ENCODE peak calls at places on chromosomes 1 and 21, in five cellular contexts. H is K562, V is H1, T is neural progenitor cell, U is PC-3. G is an unnamed sample.

GRCh38 chr1:185360714-185361113 is 43.7 kb upstream of the IVNS1ABP start:
- DNase-seq in H (no peak), V (no peak), T (no peak), U (peak; percentile 37), G (peak; percentile 50)

GRCh38 chr1:214552174-214552608 is 789 bp upstream of the PTPN14 start:
- DNase-seq in H (no peak), V (peak; percentile 67), T (peak; percentile 75), U (peak; percentile 98), G (peak; percentile 64)

GRCh38 chr21:42672699-42673458 is 19.5 kb downstream of the PDE9A start:
- DNase-seq in H (no peak), V (no peak), T (peak; percentile 64), U (peak; percentile 90), G (peak; percentile 29)

GRCh38 chr1:92907949-92908684 is 53.1 kb downstream of the DIPK1A start:
- DNase-seq in H (no peak), V (no peak), T (no peak), U (peak; percentile 63), G (peak; percentile 51)

GRCh38 chr21:30719401-30719800 is 824 bp upstream of the KRTAP21-3 start:
- DNase-seq in H (no peak), V (no peak), T (no peak), U (peak; percentile 56), G (no peak)

GRCh38 chr1:208139434-208140086 is 104.6 kb downstream of the PLXNA2 start:
- DNase-seq in H (no peak), V (no peak), T (no peak), U (no peak), G (no peak)

GRCh38 chr21:21019681-21020080 is 21.5 kb downstream of the NCAM2 start:
- DNase-seq in H (no peak), V (no peak), T (no peak), U (no peak), G (peak; percentile 21)

GRCh38 chr1:72285074-72285425 is 2.7 kb upstream of the NEGR1 start:
- DNase-seq in H (no peak), V (no peak), T (peak; percentile 2), U (no peak), G (no peak)

GRCh38 chr21:43699933-43700599 is 18.9 kb upstream of the PDXK start:
- DNase-seq in H (no peak), V (no peak), T (peak; percentile 19), U (no peak), G (no peak)

GRCh38 chr1:75712306-75712705 is 12.2 kb upstream of the ACADM start:
- DNase-seq in H (no peak), V (no peak), T (no peak), U (peak; percentile 14), G (no peak)

GRCh38 chr1:47396671-47397196 is 19.4 kb upstream of the FOXE3 start:
- DNase-seq in H (no peak), V (no peak), T (no peak), U (no peak), G (no peak)

GRCh38 chr1:223482766-223483165 is 89.6 kb downstream of the CCDC185 start:
- DNase-seq in H (no peak), V (no peak), T (no peak), U (no peak), G (no peak)

GRCh38 chr1:22665752-22666151 is 12.7 kb downstream of the C1QB start:
- DNase-seq in H (peak; percentile 46), V (peak; percentile 79), T (peak; percentile 80), U (peak; percentile 42), G (peak; percentile 43)

GRCh38 chr1:104991702-104992101 is 1242.0 kb downstream of the AMY1C start:
- DNase-seq in H (no peak), V (no peak), T (no peak), U (peak; percentile 8), G (no peak)

GRCh38 chr1:11651017-11651416 is 3.2 kb downstream of the FBXO2 start:
- DNase-seq in H (no peak), V (no peak), T (no peak), U (no peak), G (no peak)

GRCh38 chr21:46401186-46401910 is 57.3 kb upstream of the DIP2A start:
- DNase-seq in H (no peak), V (no peak), T (no peak), U (no peak), G (no peak)

GRCh38 chr1:203286161-203286984 is 18.9 kb upstream of the BTG2 start:
- DNase-seq in H (no peak), V (no peak), T (peak; percentile 49), U (no peak), G (no peak)

GRCh38 chr1:179883739-179884138 is 1.7 kb downstream of the TOR1AIP1 start:
- DNase-seq in H (peak; percentile 65), V (no peak), T (peak; percentile 37), U (peak; percentile 78), G (peak; percentile 42)

DNA sequence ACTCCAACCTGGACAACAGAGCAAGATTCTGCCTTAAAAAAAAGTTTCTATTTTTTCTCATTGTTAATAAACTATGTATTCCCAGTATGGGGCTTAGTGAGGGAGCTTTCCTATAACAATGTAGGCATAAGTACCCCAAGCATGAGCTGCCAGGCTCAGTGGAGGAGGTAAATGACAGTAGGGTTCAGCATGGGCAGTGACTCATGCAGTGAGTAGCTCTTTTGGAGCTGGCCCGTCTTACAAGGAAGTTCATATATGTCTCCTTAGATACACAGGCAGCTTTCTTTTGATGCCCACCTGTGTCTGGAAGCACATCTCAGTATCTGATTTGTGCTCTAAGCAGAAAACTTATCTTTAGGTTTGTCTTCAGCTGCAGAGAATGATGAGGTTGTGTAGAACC is 57.9 kb downstream of the ZNF678 start:
- DNase-seq in H (no peak), V (peak; percentile 2), T (no peak), U (no peak), G (no peak)
- H3K9me3 ChIP-seq in H (peaks cover 2% of the 10 kb centered on the region), V (peaks cover 12% of the 10 kb centered on the region), T (peaks cover 4% of the 10 kb centered on the region), U (peaks cover 75% of the 10 kb centered on the region), G (peaks cover 42% of the 10 kb centered on the region)

GRCh38 chr1:42963378-42964005 is 4.8 kb upstream of the SLC2A1 start:
- DNase-seq in H (peak; percentile 98), V (no peak), T (no peak), U (peak; percentile 53), G (peak; percentile 97)
- H3K9ac ChIP-seq in H (peak overlapping the region; percentile 65), V (no peak overlapping the region), T (no peak overlapping the region), U (peak overlapping the region; percentile 50), G (peak overlapping the region; percentile 59)

DNA sequence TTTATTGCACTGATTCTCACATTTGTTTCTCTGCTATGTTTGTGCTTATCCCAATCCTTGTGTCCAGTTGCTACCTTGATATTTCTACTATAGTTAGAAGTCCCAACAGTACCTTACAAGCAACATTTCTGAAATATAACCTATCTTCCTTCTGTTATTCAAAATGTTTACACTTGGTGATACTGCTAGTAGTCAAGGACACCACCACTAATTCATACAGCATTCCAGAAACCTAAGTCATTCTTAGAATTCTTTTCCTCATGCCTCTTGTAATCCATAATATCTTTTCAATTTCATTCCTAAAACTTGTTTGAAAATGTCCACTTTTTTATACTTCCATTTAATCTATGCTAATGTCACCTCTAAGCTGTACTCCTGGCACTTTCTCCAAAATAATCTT is 2132.1 kb downstream of the NCAM2 start:
- DNase-seq in H (no peak), V (no peak), T (no peak), U (peak; percentile 44), G (no peak)
- H3K9me3 ChIP-seq in H (no peaks in the 10 kb centered on the region), V (no peaks in the 10 kb centered on the region), T (no peaks in the 10 kb centered on the region), U (no peaks in the 10 kb centered on the region), G (peaks cover 5% of the 10 kb centered on the region)

DNA sequence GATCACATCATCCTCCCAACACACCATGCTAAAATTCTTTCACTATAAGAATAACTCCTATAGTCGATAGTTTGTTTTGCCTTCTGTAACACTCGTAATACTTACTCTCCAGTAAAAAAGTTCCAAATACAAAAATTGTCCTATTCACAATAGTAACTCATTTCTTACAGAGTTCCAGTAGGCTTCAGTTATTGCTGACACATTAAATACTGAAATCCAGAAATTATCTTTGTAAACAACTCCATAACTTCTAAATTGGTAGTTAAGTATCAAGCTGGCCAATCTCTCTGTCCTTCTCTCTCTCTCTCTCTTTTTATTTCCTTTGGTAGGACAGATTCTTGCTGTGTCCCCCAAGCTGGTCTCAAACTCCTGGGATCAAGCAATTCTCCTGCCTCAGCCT is 49.6 kb upstream of the FOXD3 start:
- DNase-seq in H (no peak), V (no peak), T (no peak), U (no peak), G (no peak)
- H3K9ac ChIP-seq in H (no peak overlapping the region), V (no peak overlapping the region), T (no peak overlapping the region), U (no peak overlapping the region), G (no peak overlapping the region)

GRCh38 chr1:89206361-89206760 is 7.6 kb upstream of the GBP4 start:
- DNase-seq in H (no peak), V (no peak), T (no peak), U (no peak), G (no peak)
- H3K9me3 ChIP-seq in H (no peaks in the 10 kb centered on the region), V (peaks cover 29% of the 10 kb centered on the region), T (no peaks in the 10 kb centered on the region), U (peaks cover 12% of the 10 kb centered on the region), G (peaks cover 3% of the 10 kb centered on the region)

DNA sequence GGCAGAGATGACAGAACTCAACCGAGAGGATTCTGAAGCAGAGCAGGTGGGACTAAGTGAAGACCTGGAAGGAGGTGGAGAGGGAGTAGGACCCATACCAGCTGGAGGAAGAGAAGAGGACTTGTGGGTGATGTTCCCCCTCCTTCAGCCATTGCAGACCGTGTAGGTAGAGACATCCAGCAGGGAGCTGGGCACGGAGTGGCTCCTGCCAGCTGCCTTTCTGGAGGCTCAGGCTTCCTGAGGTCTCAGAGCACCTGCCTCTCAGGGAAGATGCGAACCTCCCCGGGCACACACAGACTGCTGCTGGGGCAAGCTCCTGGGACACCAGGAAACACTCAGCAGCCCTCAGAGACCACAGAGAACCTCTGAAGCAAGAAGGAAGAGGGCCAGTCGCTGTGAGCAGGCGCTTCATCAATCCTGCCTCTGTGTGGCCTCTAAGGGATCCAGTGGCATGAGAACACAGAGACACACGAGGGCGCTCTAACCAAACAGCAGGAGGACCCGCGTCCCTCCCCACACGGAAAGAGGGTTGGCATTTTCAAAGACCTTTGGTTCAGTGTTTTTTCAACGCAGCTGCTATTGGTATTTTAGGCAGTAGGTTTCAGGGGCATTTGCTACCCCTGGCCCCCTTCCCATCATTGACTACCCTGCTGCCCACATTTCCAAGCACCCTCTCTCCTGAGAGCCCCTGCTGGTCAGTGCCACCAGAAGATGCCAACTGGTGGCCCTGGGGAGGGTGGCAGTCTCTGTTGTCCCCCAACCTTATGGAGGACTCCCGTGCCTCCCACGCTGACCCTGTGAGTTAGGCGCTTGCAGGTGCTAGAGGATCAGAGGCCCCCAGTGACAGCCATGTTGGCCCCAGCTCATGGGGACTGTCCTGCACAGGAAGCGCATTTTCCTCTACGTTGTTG is 89.6 kb upstream of the EDN2 start:
- DNase-seq in H (peak; percentile 80), V (peak; percentile 86), T (peak; percentile 89), U (peak; percentile 85), G (peak; percentile 80)
- H3K9ac ChIP-seq in H (no peak overlapping the region), V (no peak overlapping the region), T (no peak overlapping the region), U (no peak overlapping the region), G (no peak overlapping the region)

GRCh38 chr1:80274256-80274655 is 1267.7 kb upstream of the ADGRL4 start:
- DNase-seq in H (no peak), V (no peak), T (no peak), U (no peak), G (no peak)

DNA sequence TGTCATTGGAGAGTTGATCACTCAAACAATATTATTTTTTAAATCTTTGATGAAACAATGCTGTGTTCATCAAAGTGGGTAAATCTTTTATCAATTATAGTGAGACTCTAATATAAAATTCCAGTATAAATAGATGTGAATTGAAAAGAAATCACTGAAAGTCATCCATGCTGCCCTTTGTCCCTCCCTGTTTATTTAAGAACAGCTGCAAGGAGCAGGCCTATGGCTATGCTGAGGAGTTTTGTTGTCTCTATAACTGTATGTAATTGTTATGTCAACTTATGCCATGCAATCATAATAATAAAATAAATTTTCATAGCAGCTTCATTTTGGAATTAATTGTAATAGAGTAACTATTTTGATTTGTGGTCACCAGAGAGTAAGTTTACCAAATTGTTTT is 1272.4 kb upstream of the ADGRL4 start:
- DNase-seq in H (no peak), V (no peak), T (no peak), U (no peak), G (no peak)
- H3K9me3 ChIP-seq in H (peaks cover 2% of the 10 kb centered on the region), V (no peaks in the 10 kb centered on the region), T (no peaks in the 10 kb centered on the region), U (no peaks in the 10 kb centered on the region), G (no peaks in the 10 kb centered on the region)

GRCh38 chr1:206753141-206753540 is 17.4 kb upstream of the IL19 start:
- DNase-seq in H (no peak), V (no peak), T (no peak), U (peak; percentile 58), G (peak; percentile 84)
- H3K9ac ChIP-seq in H (no peak overlapping the region), V (no peak overlapping the region), T (no peak overlapping the region), U (no peak overlapping the region), G (no peak overlapping the region)